ENCODE peak calls at places on chromosome 2, in five cellular contexts. H is sigmoid colon, W is breast epithelium, Z is fibroblast of pulmonary artery, T is kidney epithelial cell. Q is an unnamed sample.

GRCh38 chr2:71746946-71747501 is 293.7 kb downstream of the DYSF start:
- DNase-seq in T (no peak), Z (no peak), H (peak), W (peak), Q (peak)

GRCh38 chr2:29024882-29025430 is 43.9 kb downstream of the TOGARAM2 start:
- DNase-seq in T (no peak), W (no peak), Z (no peak), H (no peak), Q (peak)

GRCh38 chr2:141439524-141439923 is 691.3 kb downstream of the LRP1B start:
- DNase-seq in H (no peak), Z (no peak), W (no peak), T (peak), Q (peak)

GRCh38 chr2:231932985-231933915 is 7.1 kb upstream of the NPPC start:
- DNase-seq in Z (no peak), T (no peak), H (no peak), W (no peak), Q (no peak)

GRCh38 chr2:163479599-163479998 is 256.2 kb downstream of the FIGN start:
- DNase-seq in H (no peak), Z (no peak), T (no peak), W (no peak), Q (no peak)

GRCh38 chr2:18518116-18519111 is 42.0 kb downstream of the RDH14 start:
- DNase-seq in W (no peak), T (no peak), Z (peak), H (no peak), Q (peak)

GRCh38 chr2:18883626-18884456 is 294.5 kb upstream of the NT5C1B start:
- DNase-seq in W (no peak), H (no peak), Z (peak), T (no peak), Q (peak)

GRCh38 chr2:85433511-85434089 is 15.1 kb downstream of the SH2D6 start:
- DNase-seq in Z (peak), T (peak), H (peak), W (peak), Q (peak)

GRCh38 chr2:119408221-119408619 is 23.4 kb upstream of the TMEM37 start:
- DNase-seq in T (no peak), H (no peak), W (no peak), Z (no peak), Q (no peak)

GRCh38 chr2:73291461-73292315 is 1.7 kb downstream of the EGR4 start:
- DNase-seq in T (no peak), Z (no peak), W (no peak), H (no peak), Q (no peak)

GRCh38 chr2:235283246-235283645 is 210.6 kb upstream of the AGAP1 start:
- DNase-seq in Z (no peak), T (no peak), W (no peak), H (no peak), Q (no peak)

GRCh38 chr2:46332686-46333281 is 35.6 kb downstream of the EPAS1 start:
- DNase-seq in Z (no peak), T (no peak), H (no peak), W (no peak), Q (peak)

GRCh38 chr2:228681979-228682378 is 500.5 kb upstream of the SPHKAP start:
- DNase-seq in H (no peak), W (no peak), T (no peak), Z (no peak), Q (no peak)

GRCh38 chr2:46135230-46135555 is 162.0 kb upstream of the EPAS1 start:
- DNase-seq in W (no peak), H (no peak), Z (no peak), T (no peak), Q (no peak)

GRCh38 chr2:169709970-169710369 is 15.7 kb downstream of the PHOSPHO2 start:
- DNase-seq in Z (no peak), H (no peak), T (no peak), W (no peak), Q (no peak)

GRCh38 chr2:27489118-27489497 is 435 bp downstream of the IFT172 start:
- DNase-seq in Z (peak), W (no peak), T (no peak), H (no peak), Q (peak)

GRCh38 chr2:43751476-43751875 is 22.4 kb upstream of the DYNC2LI1 start:
- DNase-seq in W (no peak), H (no peak), Z (no peak), T (no peak), Q (no peak)

GRCh38 chr2:219997341-219997851 is 370.0 kb downstream of the SLC4A3 start:
- DNase-seq in Z (peak), W (peak), T (peak), H (no peak), Q (peak)

GRCh38 chr2:60544980-60545560 is 8.4 kb downstream of the BCL11A start:
- DNase-seq in H (no peak), Z (no peak), W (no peak), T (no peak), Q (no peak)

GRCh38 chr2:6791682-6792081 is 74.0 kb downstream of the CMPK2 start:
- DNase-seq in T (no peak), H (no peak), W (no peak), Z (no peak), Q (no peak)

GRCh38 chr2:24304098-24304497 is 56.2 kb downstream of the ITSN2 start:
- DNase-seq in W (peak), H (peak), Z (peak), T (peak), Q (peak)

GRCh38 chr2:16293398-16293797 is 353.0 kb downstream of the MYCN start:
- DNase-seq in T (no peak), W (no peak), Z (no peak), H (no peak), Q (no peak)

GRCh38 chr2:24076849-24077534 is 866 bp upstream of the SF3B6 start:
- DNase-seq in H (no peak), T (no peak), W (no peak), Z (no peak), Q (peak)

GRCh38 chr2:171083426-171083825 is 77.3 kb downstream of the TLK1 start:
- DNase-seq in H (no peak), W (no peak), Z (no peak), T (no peak), Q (no peak)
- TF ChIP-seq CTCF in H (no peak), W (no peak), Z (no peak), T (no peak), Q (no peak)

DNA sequence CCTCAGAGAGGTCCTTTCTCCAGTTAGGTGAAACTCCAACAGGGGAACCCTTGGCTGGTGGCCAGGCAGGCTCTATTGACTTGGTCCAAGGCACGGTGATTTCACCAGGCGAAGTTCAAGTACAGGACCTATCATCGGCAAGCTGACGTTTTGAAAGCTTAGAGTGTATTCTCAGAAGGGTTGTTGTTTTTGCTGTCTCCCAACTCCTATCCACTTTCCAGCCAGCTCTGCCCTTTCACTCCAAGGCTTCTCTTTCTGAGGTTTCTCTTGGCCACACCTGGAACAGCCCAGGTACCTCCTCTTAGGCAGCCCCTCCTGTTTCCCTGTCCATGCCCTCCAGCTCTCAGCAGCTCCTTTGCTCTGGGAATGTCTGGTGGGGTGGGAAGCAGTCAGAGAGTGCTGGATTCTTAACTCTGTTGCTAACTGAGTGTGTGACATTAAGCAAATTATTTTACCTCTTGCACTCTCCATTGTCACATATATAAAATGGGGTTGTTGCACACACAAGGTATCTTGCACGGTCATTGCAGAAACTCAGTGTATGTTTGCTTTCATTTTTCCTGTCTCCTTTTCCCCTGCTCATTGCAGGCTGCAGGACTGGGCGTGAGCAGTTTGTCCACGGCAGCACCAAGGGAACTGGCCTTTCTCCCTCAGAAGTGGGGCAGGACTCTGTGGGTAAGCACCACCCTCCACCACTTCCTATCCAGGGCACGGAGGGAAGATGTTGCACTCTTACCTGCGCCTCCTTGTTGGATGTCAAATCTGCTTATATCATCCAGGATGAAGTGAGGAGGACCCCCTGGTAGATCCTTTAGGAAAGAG is 30.2 kb downstream of the CAPN13 start:
- DNase-seq in H (no peak), Z (no peak), T (no peak), W (no peak), Q (no peak)
- H3K4me3 ChIP-seq in H (no peak), Z (no peak), T (no peak), W (no peak), Q (no peak)

GRCh38 chr2:122451697-122452096 is 696.2 kb downstream of the TSN start:
- DNase-seq in W (no peak), Z (no peak), H (no peak), T (no peak), Q (no peak)

GRCh38 chr2:122447237-122447636 is 691.8 kb downstream of the TSN start:
- DNase-seq in H (no peak), W (no peak), Z (no peak), T (no peak), Q (no peak)

GRCh38 chr2:122446761-122447160 is 691.3 kb downstream of the TSN start:
- DNase-seq in W (no peak), Z (no peak), H (no peak), T (no peak), Q (no peak)

GRCh38 chr2:122451040-122451439 is 695.6 kb downstream of the TSN start:
- DNase-seq in T (no peak), W (no peak), Z (peak), H (no peak), Q (peak)
- TF ChIP-seq CTCF in T (peak), W (no peak), Z (peak), H (no peak), Q (peak)

DNA sequence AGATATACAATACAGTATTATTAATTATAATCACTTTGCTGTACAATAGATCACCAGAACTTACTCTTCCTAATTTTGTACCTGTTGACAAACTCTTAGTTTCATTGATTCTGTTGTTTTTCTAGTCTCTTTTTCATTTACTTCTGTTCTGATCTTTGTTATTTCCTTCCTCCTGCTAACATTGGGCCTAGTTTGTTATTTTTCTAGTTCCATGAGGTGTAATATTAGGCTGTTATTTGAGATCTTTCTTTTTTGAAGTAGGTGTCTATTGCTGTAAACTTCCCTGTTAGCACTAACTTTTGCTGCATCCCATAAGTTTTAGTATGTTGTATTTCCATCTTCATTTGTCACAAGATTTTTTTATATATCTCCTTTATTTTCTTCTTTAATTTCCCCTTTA is 55.1 kb downstream of the LIMS1 start:
- DNase-seq in W (no peak), H (no peak), T (no peak), Z (no peak), Q (no peak)
- H3K4me3 ChIP-seq in W (no peak), H (no peak), T (no peak), Z (no peak), Q (no peak)

GRCh38 chr2:38446418-38446817 is 69.3 kb upstream of the ATL2 start:
- DNase-seq in W (no peak), H (no peak), T (no peak), Z (peak), Q (peak)
- TF ChIP-seq CTCF in W (no peak), H (no peak), T (no peak), Z (peak), Q (peak)

DNA sequence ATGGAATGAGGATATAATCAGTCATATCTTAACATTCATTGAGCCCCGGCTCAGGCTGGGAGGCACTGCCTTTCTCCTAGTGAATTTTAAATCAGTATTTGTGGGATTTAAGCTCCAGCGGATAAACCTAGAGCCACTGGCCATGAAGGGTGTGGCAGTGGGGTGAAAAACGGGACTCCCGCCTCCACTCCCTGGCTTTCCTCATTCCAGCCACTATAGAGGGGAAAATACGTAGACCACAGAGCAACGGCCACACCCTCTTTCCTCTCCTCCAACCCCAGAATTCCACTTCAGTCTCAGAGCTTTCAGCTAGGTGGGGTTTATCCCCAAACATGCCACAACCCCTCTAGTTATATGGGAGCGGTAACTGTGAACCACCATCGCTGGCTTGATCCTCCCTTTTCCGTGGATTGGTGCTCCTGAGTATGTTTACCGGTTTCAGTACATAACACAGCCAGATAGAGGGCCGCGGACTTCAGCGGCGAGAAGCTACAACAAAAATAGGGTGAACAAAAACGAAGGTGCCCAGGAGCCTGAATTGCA is 70.6 kb upstream of the ITGB6 start:
- DNase-seq in H (peak), Z (no peak), T (no peak), W (no peak), Q (no peak)
- H3K4me3 ChIP-seq in H (peak), Z (peak), T (no peak), W (peak), Q (peak)

GRCh38 chr2:8681786-8682692 is at the start of gene ID2:
- DNase-seq in Z (peak), H (peak), W (peak), T (peak), Q (peak)
- TF ChIP-seq CTCF in Z (peak), H (no peak), W (peak), T (no peak), Q (no peak)

GRCh38 chr2:233831011-233831721 is 23.2 kb downstream of the HJURP start:
- DNase-seq in W (no peak), Z (no peak), H (peak), T (no peak), Q (no peak)
- H3K4me3 ChIP-seq in W (no peak), Z (no peak), H (no peak), T (no peak), Q (no peak)

Q was measured in fibroblast of villous mesenchyme.